ENCODE peak calls at places on chromosomes 2 and 18, in eight cellular contexts. O is neuronal stem cell; K is effector memory CD4-positive, alpha-beta T cell; Z is colonic mucosa; G is lower lobe of right lung; J is CD4-positive, alpha-beta memory T cell; P is K562; F is cardiac muscle cell. C is an unnamed sample. For H3K4me1, the result is how much of the 10 kb centered on the place peaks cover.

GRCh38 chr2:226874749-226875148 is 38.9 kb downstream of the RHBDD1 start:
- DNase-seq in F (no peak), O (no peak), G (no peak), P (no peak), J (no peak), Z (no peak), K (no peak), C (no peak)

GRCh38 chr18:76524900-76525698 is 30.1 kb upstream of the ZNF516 start:
- DNase-seq in Z (no peak), F (peak), P (no peak), G (no peak), K (no peak), O (peak), J (no peak), C (peak)

GRCh38 chr2:88307817-88308216 is 137.7 kb downstream of the THNSL2 start:
- DNase-seq in F (peak), O (no peak), Z (no peak), P (peak), G (no peak), K (no peak), J (no peak), C (no peak)

GRCh38 chr18:9863282-9863681 is 22.5 kb upstream of the TXNDC2 start:
- DNase-seq in J (no peak), K (no peak), P (no peak), Z (no peak), O (no peak), G (no peak), F (no peak), C (no peak)

GRCh38 chr2:137675584-137676327 is 288.5 kb upstream of the HNMT start:
- DNase-seq in Z (no peak), F (no peak), P (no peak), K (no peak), J (no peak), O (no peak), G (peak), C (no peak)

GRCh38 chr2:180033993-180034894 is 27.1 kb upstream of the CWC22 start:
- DNase-seq in K (no peak), G (no peak), Z (no peak), P (peak), O (peak), F (peak), J (no peak), C (no peak)

GRCh38 chr18:11553098-11553940 is 56.1 kb upstream of the SLC35G4 start:
- DNase-seq in G (no peak), J (peak), O (peak), P (peak), F (peak), Z (peak), K (no peak), C (no peak)

GRCh38 chr2:11320698-11321492 is 23.5 kb downstream of the ROCK2 start:
- DNase-seq in Z (no peak), F (no peak), J (no peak), K (no peak), O (no peak), P (peak), G (no peak), C (no peak)

GRCh38 chr18:35711227-35711626 is 129.7 kb downstream of the GALNT1 start:
- DNase-seq in O (no peak), J (no peak), P (no peak), Z (no peak), K (no peak), F (no peak), G (no peak), C (no peak)

GRCh38 chr18:60123031-60123430 is 223.2 kb downstream of the PMAIP1 start:
- DNase-seq in O (no peak), Z (no peak), K (no peak), G (no peak), P (no peak), F (no peak), J (no peak), C (no peak)

GRCh38 chr2:38740851-38741541 is 10.2 kb downstream of the SRSF7 start:
- DNase-seq in O (peak), G (no peak), K (peak), J (peak), Z (no peak), P (peak), F (peak), C (no peak)

GRCh38 chr2:149383340-149383739 is 53.0 kb downstream of the LYPD6 start:
- DNase-seq in Z (no peak), G (no peak), K (no peak), J (no peak), F (no peak), O (no peak), P (no peak), C (no peak)

GRCh38 chr2:194100201-194100600 is 1556.8 kb upstream of the SLC39A10 start:
- DNase-seq in K (no peak), P (no peak), O (no peak), F (no peak), J (no peak), G (no peak), Z (no peak), C (no peak)

GRCh38 chr2:151162185-151162584 is 99.5 kb downstream of the RBM43 start:
- DNase-seq in K (no peak), G (no peak), F (peak), J (no peak), Z (no peak), O (no peak), P (no peak), C (no peak)

GRCh38 chr2:223600056-223600455 is 2.1 kb downstream of the SCG2 start:
- DNase-seq in K (no peak), Z (no peak), G (no peak), F (no peak), P (no peak), J (no peak), O (no peak), C (peak)

GRCh38 chr2:168780671-168781071 is 21.8 kb upstream of the NOSTRIN start:
- DNase-seq in J (no peak), Z (no peak), F (no peak), K (no peak), G (no peak), P (no peak), O (no peak), C (no peak)

GRCh38 chr18:39692367-39693011 is 2126.9 kb upstream of the CELF4 start:
- DNase-seq in G (no peak), O (no peak), P (no peak), K (no peak), Z (no peak), F (no peak), J (no peak), C (no peak)

GRCh38 chr2:188870289-188870688 is 103.9 kb upstream of the COL3A1 start:
- DNase-seq in Z (no peak), O (no peak), G (no peak), K (no peak), J (no peak), P (no peak), F (no peak), C (no peak)

GRCh38 chr2:234450431-234451095 is 46.3 kb downstream of the ARL4C start:
- DNase-seq in Z (no peak), G (no peak), J (no peak), O (no peak), P (no peak), K (no peak), F (no peak), C (no peak)

GRCh38 chr2:135451966-135452365 is 79.1 kb downstream of the ZRANB3 start:
- DNase-seq in J (no peak), O (no peak), P (no peak), Z (no peak), F (no peak), G (no peak), K (no peak), C (no peak)

GRCh38 chr2:54572262-54572635 is 116.1 kb downstream of the SPTBN1 start:
- DNase-seq in J (peak), O (no peak), G (no peak), P (peak), K (no peak), F (no peak), Z (peak), C (no peak)

GRCh38 chr2:227164745-227165350 is 424 bp downstream of the COL4A3 start:
- DNase-seq in Z (peak), O (peak), P (no peak), J (peak), G (no peak), K (no peak), F (no peak), C (no peak)

GRCh38 chr2:60429681-60430080 is 123.8 kb downstream of the BCL11A start:
- DNase-seq in P (no peak), O (no peak), J (no peak), Z (no peak), G (no peak), K (no peak), F (no peak), C (no peak)

GRCh38 chr18:39527465-39527864 is 1961.9 kb upstream of the CELF4 start:
- DNase-seq in O (no peak), P (no peak), F (no peak), G (no peak), Z (no peak), J (no peak), K (no peak), C (no peak)

GRCh38 chr2:84873350-84873749 is 7.5 kb downstream of the TRABD2A start:
- DNase-seq in P (no peak), K (no peak), J (no peak), O (no peak), Z (no peak), F (no peak), G (no peak), C (no peak)

GRCh38 chr18:34866739-34867138 is 156.6 kb downstream of the DTNA start:
- DNase-seq in K (no peak), J (no peak), G (no peak), O (no peak), F (no peak), P (peak), Z (no peak), C (no peak)

GRCh38 chr2:213316001-213316735 is 31.9 kb downstream of the SPAG16 start:
- DNase-seq in G (no peak), J (no peak), O (no peak), F (no peak), P (no peak), K (no peak), Z (no peak), C (no peak)

GRCh38 chr18:36580874-36581750 is 247.7 kb downstream of the TPGS2 start:
- DNase-seq in P (no peak), Z (no peak), K (no peak), J (no peak), O (no peak), F (no peak), G (no peak), C (no peak)

GRCh38 chr2:38301340-38301968 is 75.6 kb downstream of the ATL2 start:
- DNase-seq in P (no peak), O (no peak), K (no peak), J (no peak), G (no peak), F (peak), Z (no peak), C (no peak)

GRCh38 chr2:240596491-240596931 is 10.0 kb downstream of the CAPN10 start:
- DNase-seq in O (no peak), K (no peak), F (no peak), J (no peak), G (peak), P (no peak), Z (no peak), C (no peak)

DNA sequence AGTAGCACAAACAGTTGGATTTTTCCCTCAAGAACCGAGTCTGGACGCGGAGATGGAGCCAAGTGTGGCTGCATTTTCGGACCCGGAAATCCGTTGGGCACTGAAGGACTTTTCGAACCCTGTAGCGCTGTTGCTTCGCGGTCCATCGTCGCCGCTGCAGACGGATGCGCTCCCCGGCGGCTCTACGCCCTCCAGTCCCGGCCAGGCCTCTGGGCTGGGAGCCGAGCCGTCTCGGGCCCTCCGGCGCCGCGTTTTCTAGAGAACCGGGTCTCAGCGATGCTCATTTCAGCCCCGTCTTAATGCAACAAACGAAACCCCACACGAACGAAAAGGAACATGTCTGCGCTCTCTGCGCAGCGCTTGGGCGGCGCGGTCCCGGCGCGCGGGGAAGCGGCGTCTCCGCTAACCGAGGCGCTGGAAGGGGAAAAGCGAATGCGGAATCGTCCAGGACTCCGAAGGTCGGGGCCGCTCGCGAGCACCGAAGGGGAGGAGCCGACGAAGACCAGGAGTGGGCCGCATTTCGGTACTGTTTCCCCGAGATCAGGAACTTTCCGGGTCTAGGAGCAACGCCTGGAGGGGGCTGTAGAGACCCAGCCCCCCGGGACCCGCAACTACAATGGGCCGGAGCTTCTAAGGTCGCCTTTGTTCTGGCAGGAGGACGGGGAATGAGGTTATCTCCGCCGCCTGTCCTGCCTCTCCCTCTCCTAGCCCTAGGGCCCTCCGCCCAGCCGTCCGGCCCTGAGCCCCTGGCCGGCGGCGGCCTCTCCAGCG is 3.2 kb downstream of the EMX1 start:
- DNase-seq in Z (peak), F (peak), K (no peak), J (peak), G (no peak), P (no peak), O (no peak), C (no peak)
- H3K4me3 ChIP-seq in Z (no peak), F (no peak), K (peak), J (no peak), G (peak), P (no peak), O (peak), C (no peak)

GRCh38 chr2:120897399-120897798 is 161.7 kb downstream of the GLI2 start:
- DNase-seq in F (no peak), P (no peak), G (no peak), K (no peak), Z (no peak), O (no peak), J (no peak), C (no peak)

GRCh38 chr2:120899373-120899772 is 163.7 kb downstream of the GLI2 start:
- DNase-seq in O (no peak), F (no peak), J (no peak), G (peak), Z (no peak), P (no peak), K (no peak), C (no peak)

GRCh38 chr2:120899799-120900198 is 164.1 kb downstream of the GLI2 start:
- DNase-seq in F (no peak), P (no peak), J (no peak), Z (no peak), K (no peak), G (peak), O (no peak), C (no peak)

GRCh38 chr2:120898961-120899360 is 163.3 kb downstream of the GLI2 start:
- DNase-seq in J (no peak), K (no peak), O (peak), F (no peak), G (peak), Z (no peak), P (no peak), C (no peak)

GRCh38 chr2:120898496-120898895 is 162.8 kb downstream of the GLI2 start:
- DNase-seq in F (no peak), O (no peak), Z (no peak), J (no peak), K (no peak), P (no peak), G (no peak), C (no peak)
- H3K4me1 ChIP-seq in F (under half), O (half or more), Z (under half), J (under half), K (under half), P (under half), G (under half), C (under half)

DNA sequence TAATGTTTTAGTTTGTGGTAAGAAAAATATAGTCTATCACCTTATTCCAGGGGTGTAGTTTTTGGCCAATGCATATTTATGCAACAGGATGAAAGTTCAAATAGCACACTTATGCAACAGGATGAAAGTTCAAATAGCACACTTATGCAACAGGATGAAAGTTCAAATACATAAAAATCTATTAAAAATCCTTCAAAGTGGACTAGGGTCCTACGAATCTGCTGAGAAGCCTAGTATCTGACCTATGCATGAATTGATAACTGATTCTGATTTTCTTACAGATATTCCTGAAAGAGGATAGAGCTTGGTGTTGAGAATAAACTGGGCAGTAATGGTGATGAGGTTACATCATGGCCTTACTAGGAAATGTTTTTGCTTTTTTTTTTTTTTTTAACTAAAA is 2.8 kb downstream of the PECR start:
- DNase-seq in G (no peak), O (no peak), K (no peak), Z (no peak), F (no peak), P (no peak), J (no peak), C (no peak)
- H3K4me3 ChIP-seq in G (no peak), O (no peak), K (no peak), Z (no peak), F (no peak), P (no peak), J (no peak), C (no peak)

DNA sequence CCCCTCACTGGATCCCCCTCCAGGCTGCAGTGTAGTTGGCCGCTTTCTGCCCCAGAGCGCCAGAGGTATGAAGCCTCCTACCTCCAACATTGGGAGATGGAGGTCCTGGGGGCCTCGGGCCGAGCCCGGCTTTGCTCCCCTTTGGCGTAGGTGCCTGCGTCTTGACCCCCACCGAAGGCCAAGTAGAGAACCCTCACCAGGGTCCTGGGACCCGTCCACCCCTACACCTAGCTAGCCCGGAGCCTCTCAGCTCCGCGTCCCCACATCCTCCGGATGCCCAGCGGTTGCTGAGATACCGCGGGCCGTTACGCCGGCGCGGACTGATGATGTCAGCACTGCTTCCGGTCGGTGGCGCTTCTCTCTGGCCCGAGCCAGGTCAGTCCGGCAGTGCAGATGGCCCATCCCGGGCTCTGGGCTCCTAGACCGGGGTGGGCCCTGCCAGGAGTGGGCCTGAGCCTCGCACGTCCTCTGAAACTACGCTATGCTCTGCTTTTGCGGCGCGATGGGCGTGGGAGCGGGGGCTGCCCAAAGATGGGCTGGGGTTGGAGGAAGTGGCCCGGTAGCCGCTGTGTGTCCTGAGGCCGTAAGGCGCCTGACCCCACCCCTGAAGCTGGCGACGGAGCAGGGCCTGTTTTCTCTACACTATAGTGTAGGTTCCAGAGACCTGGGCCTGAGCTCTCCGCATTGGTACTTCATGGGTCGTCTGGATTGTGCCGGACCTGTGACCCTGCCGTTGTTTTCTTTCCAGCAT is at the start of the genes GLB1L and STK16:
- DNase-seq in J (peak), O (peak), K (peak), Z (peak), F (peak), P (peak), G (peak), C (peak)
- H3K4me1 ChIP-seq in J (half or more), O (under half), K (half or more), Z (under half), F (under half), P (under half), G (half or more), C (under half)

DNA sequence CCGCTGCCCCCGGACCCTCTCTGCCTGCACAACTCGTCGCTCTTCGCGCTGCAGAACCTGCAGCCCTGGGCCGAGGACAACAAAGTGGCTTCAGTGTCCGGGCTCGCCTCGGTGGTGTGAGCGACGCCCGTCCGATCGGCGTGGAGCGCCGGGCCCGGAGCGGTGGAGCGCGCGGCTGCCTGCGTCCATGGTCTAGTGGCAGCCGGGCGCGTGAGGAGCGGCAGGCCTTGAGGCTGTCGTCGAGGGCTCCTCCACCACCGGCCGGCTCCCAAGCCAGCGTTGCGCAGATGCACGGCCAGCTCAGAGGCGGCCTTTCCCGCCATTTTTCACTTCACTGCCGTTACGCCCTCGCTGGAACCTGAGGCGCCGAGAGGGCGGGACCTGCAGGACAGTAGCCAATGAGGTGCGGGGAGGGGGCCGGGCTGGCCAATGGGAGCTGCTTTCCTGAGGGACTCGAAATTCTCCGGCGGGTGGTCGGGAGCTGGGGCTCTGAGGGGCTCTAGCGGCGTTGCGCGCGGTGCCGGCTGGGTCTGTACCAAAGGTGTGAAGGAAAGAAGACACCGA is 1.9 kb downstream of the TLX2 start:
- DNase-seq in Z (peak), J (peak), G (peak), F (peak), O (no peak), P (no peak), K (peak), C (no peak)
- H3K4me3 ChIP-seq in Z (peak), J (peak), G (peak), F (peak), O (peak), P (no peak), K (peak), C (no peak)

C was measured in SJSA1.